ENCODE peak calls at places on chromosomes 1 and 21, in seven cellular contexts. V, L, Y, G, H, W and S are unnamed samples.

GRCh38 chr1:76073471-76073870 is 1.1 kb upstream of the ST6GALNAC3 start:
- DNase-seq in G (no peak), L (no peak), Y (no peak), W (no peak), H (peak), V (no peak), S (peak)

GRCh38 chr1:221166559-221167318 is 287.5 kb downstream of the HLX start:
- DNase-seq in V (no peak), W (no peak), L (no peak), G (no peak), Y (no peak), H (no peak), S (no peak)

GRCh38 chr1:93573940-93574469 is 107.6 kb downstream of the BCAR3 start:
- DNase-seq in G (no peak), H (no peak), Y (no peak), L (no peak), V (no peak), W (no peak), S (no peak)

GRCh38 chr1:201403359-201403758 is 4.2 kb upstream of the LAD1 start:
- DNase-seq in L (no peak), W (no peak), H (no peak), G (no peak), Y (no peak), V (no peak), S (no peak)

GRCh38 chr1:61692155-61692783 is 32.7 kb downstream of the TM2D1 start:
- DNase-seq in L (no peak), G (no peak), H (peak), Y (no peak), W (no peak), V (no peak), S (peak)

GRCh38 chr1:234369784-234370183 is 3.5 kb upstream of the COA6 start:
- DNase-seq in L (no peak), G (no peak), V (no peak), W (no peak), H (peak), Y (no peak), S (peak)

GRCh38 chr1:153277852-153278251 is 18.4 kb downstream of the LORICRIN start:
- DNase-seq in Y (peak), W (no peak), V (no peak), L (no peak), H (no peak), G (peak), S (no peak)

GRCh38 chr1:118788372-118788955 is 199.7 kb downstream of the TBX15 start:
- DNase-seq in V (no peak), Y (no peak), G (no peak), H (peak), W (no peak), L (no peak), S (no peak)

GRCh38 chr1:28668956-28669719 is 554 bp downstream of the GMEB1 start:
- DNase-seq in L (no peak), H (peak), V (peak), G (peak), Y (peak), W (peak), S (no peak)

GRCh38 chr1:42978317-42979036 is 19.8 kb upstream of the SLC2A1 start:
- DNase-seq in Y (no peak), L (no peak), G (no peak), H (no peak), W (no peak), V (no peak), S (no peak)

GRCh38 chr1:21292991-21293536 is 2.8 kb upstream of the ECE1 start:
- DNase-seq in H (no peak), L (no peak), G (peak), V (no peak), W (no peak), Y (peak), S (no peak)

GRCh38 chr1:97893844-97894243 is 27.0 kb downstream of the DPYD start:
- DNase-seq in W (no peak), V (no peak), H (no peak), G (no peak), L (no peak), Y (no peak), S (no peak)

GRCh38 chr1:223887724-223888428 is 42.1 kb upstream of the TP53BP2 start:
- DNase-seq in G (no peak), H (peak), V (peak), L (no peak), Y (no peak), W (no peak), S (peak)

GRCh38 chr1:205950280-205950679 is 7.0 kb upstream of the SLC26A9 start:
- DNase-seq in W (no peak), L (no peak), H (peak), V (peak), G (no peak), Y (no peak), S (no peak)

GRCh38 chr1:231931846-231932454 is 305.4 kb downstream of the DISC1 start:
- DNase-seq in G (peak), W (no peak), H (no peak), L (no peak), V (no peak), Y (peak), S (no peak)

GRCh38 chr1:55735110-55735509 is 519.9 kb upstream of the USP24 start:
- DNase-seq in Y (no peak), H (no peak), G (no peak), L (no peak), W (no peak), V (no peak), S (no peak)

GRCh38 chr1:204051258-204051657 is 21.7 kb upstream of the SOX13 start:
- DNase-seq in G (no peak), Y (no peak), H (no peak), L (no peak), V (no peak), W (no peak), S (no peak)

GRCh38 chr1:196007763-196008162 is 600.5 kb downstream of the KCNT2 start:
- DNase-seq in L (no peak), W (no peak), G (no peak), Y (no peak), V (no peak), H (no peak), S (no peak)

GRCh38 chr1:221573727-221574126 is 168.2 kb downstream of the DUSP10 start:
- DNase-seq in W (no peak), H (no peak), L (no peak), V (no peak), G (no peak), Y (no peak), S (no peak)

GRCh38 chr21:42002421-42002958 is 7.7 kb downstream of the ZBTB21 start:
- DNase-seq in V (no peak), H (peak), W (peak), G (peak), L (no peak), Y (peak), S (peak)

GRCh38 chr1:153355445-153356071 is 2.1 kb upstream of the S100A9 start:
- DNase-seq in L (peak), W (no peak), H (peak), Y (no peak), G (peak), V (peak), S (no peak)

GRCh38 chr1:50973875-50974617 is 4.0 kb downstream of the CDKN2C start:
- DNase-seq in H (no peak), G (no peak), V (no peak), L (peak), W (no peak), Y (no peak), S (no peak)

GRCh38 chr1:167077128-167077867 is 12.9 kb downstream of the GPA33 start:
- DNase-seq in W (no peak), H (no peak), L (no peak), V (no peak), G (no peak), Y (no peak), S (no peak)

GRCh38 chr1:5267603-5268235 is 613.3 kb downstream of the AJAP1 start:
- DNase-seq in L (no peak), G (no peak), W (no peak), H (no peak), V (no peak), Y (no peak), S (no peak)